ENCODE peak calls at places on chromosomes 1 and 21, in seven cellular contexts. Z is small intestine; V is bronchial epithelial cell; O is smooth muscle cell of the brain vasculature; W is IMR-90; G is anterior cingulate cortex; I is activated naive CD4-positive, alpha-beta T cell. D is an unnamed sample.

GRCh38 chr1:167905671-167906070 is 8.3 kb downstream of the ADCY10 start:
- DNase-seq in I (no peak), Z (no peak), O (no peak), G (no peak), W (no peak), V (no peak), D (no peak)

GRCh38 chr1:25989860-25990650 is 7.8 kb downstream of the PAFAH2 start:
- DNase-seq in O (no peak), G (no peak), I (no peak), V (no peak), W (peak), Z (no peak), D (no peak)

GRCh38 chr1:202213361-202214088 is 19.9 kb downstream of the LGR6 start:
- DNase-seq in W (no peak), G (no peak), I (no peak), O (no peak), Z (no peak), V (peak), D (no peak)

GRCh38 chr1:76871355-76871974 is 4.2 kb downstream of the ST6GALNAC5 start:
- DNase-seq in V (no peak), W (no peak), O (no peak), I (no peak), Z (no peak), G (no peak), D (no peak)

GRCh38 chr21:45264146-45264918 is 23.4 kb downstream of the POFUT2 start:
- DNase-seq in V (no peak), O (no peak), I (no peak), G (no peak), W (no peak), Z (no peak), D (no peak)

GRCh38 chr1:189149547-189150375 is 1327.9 kb downstream of the BRINP3 start:
- DNase-seq in Z (peak), V (no peak), W (no peak), I (no peak), G (no peak), O (no peak), D (no peak)

GRCh38 chr1:42931108-42931539 is 27.5 kb downstream of the SLC2A1 start:
- DNase-seq in V (no peak), Z (peak), I (peak), O (no peak), G (no peak), W (peak), D (no peak)

GRCh38 chr1:217088521-217089221 is 365.4 kb upstream of the ESRRG start:
- DNase-seq in Z (no peak), W (peak), O (no peak), G (no peak), I (no peak), V (no peak), D (peak)

GRCh38 chr1:215243275-215244054 is 160.9 kb downstream of the KCNK2 start:
- DNase-seq in I (no peak), O (no peak), V (no peak), Z (no peak), G (no peak), W (peak), D (no peak)

GRCh38 chr1:159854101-159854692 is 8.3 kb downstream of the VSIG8 start:
- DNase-seq in W (no peak), G (peak), I (no peak), Z (peak), O (no peak), V (no peak), D (peak)

GRCh38 chr1:155026588-155026987 is 7.0 kb downstream of the DCST2 start:
- DNase-seq in Z (no peak), W (peak), O (no peak), V (peak), G (no peak), I (no peak), D (no peak)

GRCh38 chr1:57279909-57280666 is 143.8 kb downstream of the DAB1 start:
- DNase-seq in W (peak), G (no peak), I (no peak), V (peak), O (no peak), Z (peak), D (no peak)

GRCh38 chr1:1432951-1433803 is 2.3 kb upstream of the VWA1 start:
- DNase-seq in W (no peak), G (peak), Z (peak), V (peak), O (no peak), I (no peak), D (peak)

GRCh38 chr1:220551718-220552117 is 23.8 kb downstream of the MARK1 start:
- DNase-seq in Z (no peak), G (no peak), O (no peak), I (no peak), V (no peak), W (no peak), D (no peak)

GRCh38 chr1:23809751-23810171 is 9.2 kb upstream of the GALE start:
- DNase-seq in I (peak), W (peak), Z (peak), O (no peak), G (no peak), V (peak), D (peak)

GRCh38 chr1:95084317-95085176 is 11.8 kb upstream of the ALG14 start:
- DNase-seq in I (peak), V (peak), W (peak), Z (peak), G (no peak), O (no peak), D (no peak)

GRCh38 chr1:53733975-53734649 is 4.9 kb downstream of the GLIS1 start:
- DNase-seq in Z (no peak), O (no peak), W (peak), G (no peak), I (no peak), V (peak), D (no peak)

GRCh38 chr1:184734972-184735371 is 19.7 kb downstream of the EDEM3 start:
- DNase-seq in W (no peak), I (no peak), O (no peak), G (no peak), Z (no peak), V (no peak), D (no peak)

GRCh38 chr1:39788758-39789570 is at the start of gene BMP8B:
- DNase-seq in W (no peak), V (no peak), Z (peak), G (peak), O (no peak), I (peak), D (peak)

GRCh38 chr1:208243851-208244583 is at the start of gene PLXNA2:
- DNase-seq in O (no peak), Z (peak), V (peak), W (peak), I (peak), G (peak), D (peak)